ENCODE peak calls at places on chromosomes 2 and 18, in five cellular contexts. F, R, L, H and Y are unnamed samples.
A peak's percentile ranks its signal among the peaks of the same experiment; 100 is the strongest.

GRCh38 chr18:51342815-51343214 is 145.3 kb upstream of the MEX3C start:
- DNase-seq in F (no peak), R (no peak), L (no peak), H (no peak), Y (no peak)

GRCh38 chr18:44321868-44322590 is 358.7 kb upstream of the SETBP1 start:
- DNase-seq in F (no peak), R (no peak), L (no peak), H (no peak), Y (no peak)

GRCh38 chr18:34787931-34788532 is 77.9 kb downstream of the DTNA start:
- DNase-seq in F (peak; percentile 48), R (peak; percentile 19), L (no peak), H (no peak), Y (peak; percentile 40)

GRCh38 chr2:54632733-54633692 is 90.4 kb upstream of the EML6 start:
- DNase-seq in F (no peak), R (no peak), L (no peak), H (no peak), Y (no peak)

GRCh38 chr2:216949685-216950397 is 90.0 kb upstream of the TNP1 start:
- DNase-seq in F (no peak), R (no peak), L (no peak), H (no peak), Y (no peak)

GRCh38 chr2:98572676-98573075 is 35.6 kb downstream of the COA5 start:
- DNase-seq in F (no peak), R (no peak), L (no peak), H (peak; percentile 66), Y (no peak)

GRCh38 chr2:15155959-15156574 is 405.1 kb downstream of the NBAS start:
- DNase-seq in F (no peak), R (no peak), L (no peak), H (no peak), Y (no peak)

GRCh38 chr2:203783496-203784203 is 77.2 kb downstream of the CD28 start:
- DNase-seq in F (no peak), R (peak; percentile 97), L (peak; percentile 61), H (no peak), Y (no peak)

GRCh38 chr2:212030709-212031108 is 507.9 kb downstream of the ERBB4 start:
- DNase-seq in F (no peak), R (no peak), L (no peak), H (no peak), Y (no peak)

GRCh38 chr18:58697131-58697530 is 25.9 kb downstream of the MALT1 start:
- DNase-seq in F (no peak), R (no peak), L (no peak), H (no peak), Y (no peak)

GRCh38 chr2:44707945-44708645 is 233.4 kb upstream of the SIX3 start:
- DNase-seq in F (no peak), R (no peak), L (no peak), H (no peak), Y (no peak)

GRCh38 chr2:66537001-66537400 is 102.1 kb downstream of the MEIS1 start:
- DNase-seq in F (no peak), R (no peak), L (no peak), H (no peak), Y (no peak)

GRCh38 chr2:96116879-96117533 is 635 bp upstream of the ADRA2B start:
- DNase-seq in F (peak; percentile 79), R (no peak), L (no peak), H (no peak), Y (peak; percentile 62)

GRCh38 chr2:70921839-70922590 is 13.7 kb upstream of the ATP6V1B1 start:
- DNase-seq in F (no peak), R (no peak), L (no peak), H (peak; percentile 3), Y (no peak)

GRCh38 chr2:70926042-70926441 is 9.7 kb upstream of the ATP6V1B1 start:
- DNase-seq in F (no peak), R (no peak), L (no peak), H (no peak), Y (no peak)

GRCh38 chr2:70921031-70921430 is 14.7 kb upstream of the ATP6V1B1 start:
- DNase-seq in F (no peak), R (no peak), L (no peak), H (peak; percentile 27), Y (no peak)

GRCh38 chr2:70922591-70923234 is 13.0 kb upstream of the ATP6V1B1 start:
- DNase-seq in F (no peak), R (no peak), L (no peak), H (peak; percentile 8), Y (no peak)

DNA sequence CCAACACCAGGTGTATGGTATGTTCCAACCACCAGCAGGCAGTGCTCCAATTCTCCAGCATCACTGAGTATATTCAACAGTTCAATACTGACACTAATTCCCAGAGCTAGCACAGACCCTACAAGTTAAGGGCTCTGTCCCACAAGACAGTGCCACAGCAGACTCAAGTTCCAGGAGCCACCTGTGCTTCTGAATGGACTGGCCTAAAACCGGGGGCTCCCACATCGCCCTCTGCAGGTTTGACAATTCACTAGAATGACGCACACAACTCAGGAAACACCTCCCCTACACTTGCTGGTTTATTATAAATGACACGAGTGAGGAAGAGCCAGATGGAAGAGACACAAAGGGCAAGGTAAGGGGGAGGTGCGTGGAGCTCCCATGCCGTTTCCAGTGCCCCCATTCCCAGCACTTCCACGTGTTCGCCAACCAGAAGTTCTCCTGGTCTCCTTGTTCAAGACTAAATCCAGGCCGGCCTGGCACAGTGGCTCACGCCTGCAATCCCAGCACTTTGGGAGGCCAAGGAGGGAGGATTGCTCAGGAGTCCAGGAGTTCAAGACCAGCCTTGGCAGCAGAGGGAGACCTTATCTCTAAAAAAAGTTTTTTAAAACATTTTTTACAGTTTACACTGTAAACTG is 12.2 kb upstream of the ATP6V1B1 start:
- DNase-seq in F (no peak), R (no peak), L (no peak), H (peak; percentile 5), Y (no peak)
- TF ChIP-seq CTCF in F (no peak), R (no peak), L (no peak), H (no peak), Y (peak; percentile 34)

GRCh38 chr18:24015897-24016631 is 1.5 kb downstream of the TTC39C start:
- DNase-seq in F (no peak), R (no peak), L (no peak), H (no peak), Y (no peak)

GRCh38 chr18:24014986-24015896 is 687 bp downstream of the TTC39C start:
- DNase-seq in F (peak; percentile 54), R (no peak), L (no peak), H (peak; percentile 35), Y (peak; percentile 35)

GRCh38 chr18:24013061-24013460 is 1.5 kb upstream of the TTC39C start:
- DNase-seq in F (no peak), R (no peak), L (no peak), H (no peak), Y (no peak)

GRCh38 chr18:24016643-24017042 is 2.1 kb downstream of the TTC39C start:
- DNase-seq in F (no peak), R (no peak), L (no peak), H (no peak), Y (no peak)

DNA sequence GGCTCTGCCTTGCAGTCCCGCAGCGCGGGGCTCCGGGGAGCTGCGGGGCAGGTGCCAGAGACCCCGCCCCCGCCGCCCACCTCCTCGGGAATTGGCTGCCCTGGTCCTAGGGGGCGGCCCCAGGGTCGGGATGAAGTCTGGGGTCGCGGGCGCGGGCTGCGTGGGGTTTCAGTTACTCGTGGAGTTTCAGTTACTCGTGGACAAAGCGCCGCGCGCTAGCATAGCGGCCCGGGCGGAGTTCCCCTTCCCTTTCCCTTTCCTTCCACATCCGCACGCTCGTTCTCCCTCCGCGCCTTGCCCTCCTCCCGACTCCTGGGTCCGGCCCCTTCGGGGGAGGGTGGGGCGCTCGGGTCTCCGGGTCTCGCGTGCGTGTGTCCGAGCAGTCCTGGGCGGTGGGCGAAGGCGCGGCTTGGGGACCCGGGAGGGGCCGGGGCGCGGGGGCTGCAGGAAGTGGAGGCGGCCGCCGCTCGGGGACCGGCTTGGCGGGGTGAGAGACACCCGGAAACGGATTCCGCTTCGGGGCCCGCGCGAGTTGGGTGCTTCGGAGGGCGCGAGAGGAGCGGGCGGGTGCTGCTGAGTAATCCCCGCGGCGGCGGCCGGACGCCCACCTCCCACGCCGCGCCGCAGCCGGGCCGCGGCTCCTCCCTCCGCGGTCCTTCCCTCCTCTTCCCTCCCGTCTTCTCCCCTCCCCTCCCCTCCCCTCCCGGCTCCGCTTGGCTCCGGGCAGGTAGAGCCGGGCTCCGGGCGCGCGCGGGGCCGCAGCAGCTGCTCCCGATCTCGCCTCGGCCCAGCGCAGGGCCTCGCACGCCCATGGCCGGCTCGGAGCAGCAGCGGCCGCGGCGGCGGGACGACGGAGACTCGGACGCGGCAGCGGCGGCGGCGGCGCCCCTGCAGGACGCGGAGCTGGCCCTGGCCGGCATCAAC is at the start of gene TTC39C:
- DNase-seq in F (peak; percentile 73), R (no peak), L (no peak), H (peak; percentile 62), Y (peak; percentile 54)
- TF ChIP-seq CTCF in F (no peak), R (no peak), L (no peak), H (no peak), Y (no peak)

GRCh38 chr2:74532222-74532621 is 2.5 kb downstream of the HTRA2 start:
- DNase-seq in F (no peak), R (no peak), L (no peak), H (no peak), Y (no peak)
- TF ChIP-seq CTCF in F (no peak), R (no peak), L (peak; percentile 31), H (peak; percentile 45), Y (no peak)

DNA sequence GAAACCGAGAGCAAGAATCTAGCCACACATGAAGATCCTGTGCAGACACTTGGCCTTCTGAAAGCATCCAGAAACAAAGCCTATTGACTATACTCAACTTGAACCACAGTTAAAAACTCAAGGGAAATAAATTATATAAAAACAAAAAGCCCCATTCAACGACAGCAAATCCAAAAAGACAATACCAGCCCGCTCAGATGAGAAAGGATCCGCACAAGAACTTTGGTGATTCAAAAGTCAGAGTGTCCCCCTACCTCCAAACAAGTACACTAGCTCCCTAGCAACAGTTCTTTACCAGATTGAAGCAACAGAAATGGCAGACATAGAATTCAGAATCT is 163.2 kb downstream of the WDPCP start:
- DNase-seq in F (no peak), R (no peak), L (no peak), H (no peak), Y (no peak)
- TF ChIP-seq CTCF in F (no peak), R (no peak), L (no peak), H (no peak), Y (no peak)

GRCh38 chr2:167863377-167863776 is 384.0 kb downstream of the STK39 start:
- DNase-seq in F (no peak), R (no peak), L (no peak), H (no peak), Y (no peak)

GRCh38 chr2:167874812-167875211 is 372.6 kb downstream of the STK39 start:
- DNase-seq in F (no peak), R (no peak), L (no peak), H (no peak), Y (no peak)

GRCh38 chr2:167869200-167869599 is 378.2 kb downstream of the STK39 start:
- DNase-seq in F (no peak), R (no peak), L (no peak), H (no peak), Y (no peak)
- TF ChIP-seq CTCF in F (no peak), R (no peak), L (no peak), H (no peak), Y (no peak)

GRCh38 chr18:28961669-28962228 is 784.8 kb upstream of the CDH2 start:
- DNase-seq in F (peak; percentile 26), R (no peak), L (peak; percentile 1), H (no peak), Y (peak; percentile 5)
- TF ChIP-seq CTCF in F (peak; percentile 67), R (peak; percentile 59), L (peak; percentile 62), H (peak; percentile 32), Y (peak; percentile 67)

GRCh38 chr2:150555957-150556356 is 68.5 kb upstream of the RND3 start:
- DNase-seq in F (no peak), R (no peak), L (no peak), H (no peak), Y (no peak)
- TF ChIP-seq CTCF in F (no peak), R (no peak), L (no peak), H (no peak), Y (no peak)